ENCODE peak calls at places on chromosomes 2 and 18, in seven cellular contexts. V is activated naive CD8-positive, alpha-beta T cell treated with anti-CD3 and anti-CD28 coated beads, Interleukin-2, amount 10 ng/mL, durations not matched to agents 7 days and 5 days; H is stimulated activated naive B cell treated with anti-CD40 and anti-IgM and Interleukin-4, amounts not matched to agents 10 μg/mL and 1 μg/mL and 100 μg/mL, for 72 hours; G is NCI-H510A treated with DMSO at 0.1 percent for 48 hours; T is T-cell; Z is retinal pigment epithelial cell; P is HT-29. O is an unnamed sample.

GRCh38 chr18:1050012-1050657 is 145.5 kb downstream of the ADCYAP1 start:
- DNase-seq in V (no peak), H (no peak), G (no peak), T (no peak), Z (no peak), P (no peak), O (no peak)

GRCh38 chr2:16821696-16822095 is 156.1 kb upstream of the CYRIA start:
- DNase-seq in V (no peak), H (no peak), G (no peak), T (no peak), Z (no peak), P (no peak), O (no peak)

GRCh38 chr2:223591596-223591995 is 10.6 kb downstream of the SCG2 start:
- DNase-seq in V (no peak), H (no peak), G (no peak), T (no peak), Z (no peak), P (no peak), O (no peak)

GRCh38 chr2:9310827-9311226 is 104.2 kb downstream of the ASAP2 start:
- DNase-seq in V (no peak), H (no peak), G (no peak), T (no peak), Z (no peak), P (no peak), O (no peak)

GRCh38 chr18:58375051-58375450 is 253.8 kb downstream of the ALPK2 start:
- DNase-seq in V (no peak), H (no peak), G (no peak), T (no peak), Z (no peak), P (no peak), O (no peak)

GRCh38 chr2:240931319-240931949 is 25.3 kb downstream of the CROCC2 start:
- DNase-seq in V (no peak), H (no peak), G (no peak), T (peak), Z (no peak), P (no peak), O (peak)

GRCh38 chr18:49846263-49846662 is 32.9 kb upstream of the ACAA2 start:
- DNase-seq in V (no peak), H (no peak), G (peak), T (no peak), Z (no peak), P (no peak), O (no peak)

GRCh38 chr2:161250864-161251436 is 57.3 kb upstream of the PSMD14 start:
- DNase-seq in V (no peak), H (no peak), G (peak), T (no peak), Z (peak), P (peak), O (no peak)

GRCh38 chr2:159462201-159462785 is 154.1 kb downstream of the BAZ2B start:
- DNase-seq in V (no peak), H (no peak), G (no peak), T (no peak), Z (no peak), P (no peak), O (no peak)

GRCh38 chr2:3914243-3914642 is 210.9 kb downstream of the DCDC2C start:
- DNase-seq in V (no peak), H (no peak), G (no peak), T (no peak), Z (no peak), P (no peak), O (no peak)

GRCh38 chr2:235116885-235117492 is 165.2 kb downstream of the SH3BP4 start:
- DNase-seq in V (no peak), H (no peak), G (peak), T (no peak), Z (no peak), P (peak), O (no peak)